ENCODE peak calls at places on chromosome 21, in four cellular contexts. V, S, F and H are unnamed samples.

GRCh38 chr21:44684077-44684476 is 2.1 kb upstream of the KRTAP12-1 start:
- DNase-seq in S (no peak), F (no peak), V (no peak), H (no peak)

GRCh38 chr21:37402251-37402867 is 35.8 kb downstream of the DYRK1A start:
- DNase-seq in V (no peak), F (no peak), S (no peak), H (no peak)

GRCh38 chr21:43031121-43031624 is 44.5 kb downstream of the CBS start:
- DNase-seq in F (no peak), V (no peak), S (no peak), H (no peak)

GRCh38 chr21:37861561-37861960 is 54.7 kb downstream of the KCNJ6 start:
- DNase-seq in V (no peak), S (no peak), F (no peak), H (no peak)

GRCh38 chr21:46413365-46413696 is 45.4 kb upstream of the DIP2A start:
- DNase-seq in V (no peak), F (no peak), S (no peak), H (no peak)

GRCh38 chr21:42575111-42575510 is 61.5 kb downstream of the SLC37A1 start:
- DNase-seq in V (no peak), S (no peak), F (no peak), H (no peak)

GRCh38 chr21:43916076-43916475 is 51.1 kb downstream of the AGPAT3 start:
- DNase-seq in F (no peak), S (no peak), V (no peak), H (no peak)

GRCh38 chr21:34534522-34534921 is 22.5 kb upstream of the KCNE1 start:
- DNase-seq in F (no peak), S (no peak), V (no peak), H (no peak)

GRCh38 chr21:35578831-35579470 is 481.4 kb downstream of the SETD4 start:
- DNase-seq in V (no peak), F (no peak), S (no peak), H (no peak)

GRCh38 chr21:44994016-44994365 is 54.2 kb downstream of the SLX9 start:
- DNase-seq in F (no peak), V (no peak), S (no peak), H (no peak)

GRCh38 chr21:33703750-33704606 is 61.7 kb downstream of the ITSN1 start:
- DNase-seq in V (no peak), F (no peak), S (no peak), H (no peak)